ENCODE peak calls at places on chromosomes 16 and 17, in four cellular contexts. One of them, this sample, is unnamed.

GRCh38 chr17:2390199-2390880 is 10.5 kb downstream of the MNT start:
- DNase-seq in GM23248: peak
- DNase-seq in left ventricle myocardium inferior: no peak
- DNase-seq in nephron progenitor cell: no peak
- DNase-seq in this sample: no peak

GRCh38 chr17:17876959-17877547 is 40.3 kb upstream of the SREBF1 start:
- DNase-seq in nephron progenitor cell: no peak
- DNase-seq in left ventricle myocardium inferior: peak
- DNase-seq in GM23248: peak
- DNase-seq in this sample: no peak

GRCh38 chr17:77708049-77708448 is 250.5 kb upstream of the TNRC6C start:
- DNase-seq in nephron progenitor cell: no peak
- DNase-seq in left ventricle myocardium inferior: no peak
- DNase-seq in GM23248: no peak
- DNase-seq in this sample: no peak

GRCh38 chr16:89195521-89196171 is 4.7 kb downstream of the SLC22A31 start:
- DNase-seq in nephron progenitor cell: no peak
- DNase-seq in GM23248: no peak
- DNase-seq in left ventricle myocardium inferior: no peak
- DNase-seq in this sample: no peak

GRCh38 chr17:62680541-62681052 is 53.1 kb downstream of the MRC2 start:
- DNase-seq in nephron progenitor cell: no peak
- DNase-seq in GM23248: no peak
- DNase-seq in left ventricle myocardium inferior: no peak
- DNase-seq in this sample: no peak

GRCh38 chr16:30997887-30998711 is 12.3 kb downstream of the STX1B start:
- DNase-seq in left ventricle myocardium inferior: no peak
- DNase-seq in nephron progenitor cell: no peak
- DNase-seq in GM23248: peak
- DNase-seq in this sample: no peak

GRCh38 chr16:81445143-81445922 is 725 bp downstream of the CMIP start:
- DNase-seq in left ventricle myocardium inferior: no peak
- DNase-seq in GM23248: peak
- DNase-seq in nephron progenitor cell: peak
- DNase-seq in this sample: no peak

GRCh38 chr17:57257213-57257873 is 1.0 kb downstream of the MSI2 start:
- DNase-seq in nephron progenitor cell: no peak
- DNase-seq in left ventricle myocardium inferior: no peak
- DNase-seq in GM23248: peak
- DNase-seq in this sample: no peak

GRCh38 chr16:80347900-80348299 is 192.9 kb upstream of the DYNLRB2 start:
- DNase-seq in GM23248: no peak
- DNase-seq in left ventricle myocardium inferior: peak
- DNase-seq in nephron progenitor cell: no peak
- DNase-seq in this sample: peak

GRCh38 chr16:19882186-19882585 is 2.5 kb downstream of the GPRC5B start:
- DNase-seq in GM23248: no peak
- DNase-seq in nephron progenitor cell: no peak
- DNase-seq in left ventricle myocardium inferior: no peak
- DNase-seq in this sample: no peak

GRCh38 chr17:14107889-14108288 is 38.6 kb downstream of the COX10 start:
- DNase-seq in GM23248: peak
- DNase-seq in left ventricle myocardium inferior: no peak
- DNase-seq in nephron progenitor cell: no peak
- DNase-seq in this sample: no peak

GRCh38 chr16:78633551-78633950 is 534.1 kb downstream of the WWOX start:
- DNase-seq in left ventricle myocardium inferior: no peak
- DNase-seq in nephron progenitor cell: no peak
- DNase-seq in GM23248: no peak
- DNase-seq in this sample: no peak

GRCh38 chr16:64809876-64810629 is 311.8 kb downstream of the CDH11 start:
- DNase-seq in GM23248: no peak
- DNase-seq in left ventricle myocardium inferior: no peak
- DNase-seq in nephron progenitor cell: no peak
- DNase-seq in this sample: no peak

GRCh38 chr16:80931985-80932720 is 74.5 kb downstream of the CMC2 start:
- DNase-seq in GM23248: peak
- DNase-seq in nephron progenitor cell: peak
- DNase-seq in left ventricle myocardium inferior: peak
- DNase-seq in this sample: peak

GRCh38 chr16:52631711-52632110 is 84.8 kb upstream of the TOX3 start:
- DNase-seq in left ventricle myocardium inferior: no peak
- DNase-seq in GM23248: no peak
- DNase-seq in nephron progenitor cell: no peak
- DNase-seq in this sample: no peak

GRCh38 chr17:13544755-13545154 is 57.0 kb downstream of the HS3ST3A1 start:
- DNase-seq in GM23248: peak
- DNase-seq in left ventricle myocardium inferior: no peak
- DNase-seq in nephron progenitor cell: no peak
- DNase-seq in this sample: no peak

GRCh38 chr17:6539871-6540270 is 16.5 kb downstream of the PITPNM3 start:
- DNase-seq in GM23248: no peak
- DNase-seq in left ventricle myocardium inferior: no peak
- DNase-seq in nephron progenitor cell: no peak
- DNase-seq in this sample: no peak

GRCh38 chr16:2955779-2956565 is 8.1 kb upstream of the KREMEN2 start:
- DNase-seq in GM23248: no peak
- DNase-seq in left ventricle myocardium inferior: no peak
- DNase-seq in nephron progenitor cell: no peak
- DNase-seq in this sample: no peak

GRCh38 chr17:81549031-81549557 is 3.1 kb downstream of the FAAP100 start:
- DNase-seq in GM23248: no peak
- DNase-seq in left ventricle myocardium inferior: no peak
- DNase-seq in nephron progenitor cell: no peak
- DNase-seq in this sample: no peak

GRCh38 chr17:61474235-61474927 is 22.2 kb downstream of the TBX4 start:
- DNase-seq in GM23248: peak
- DNase-seq in nephron progenitor cell: no peak
- DNase-seq in left ventricle myocardium inferior: no peak
- DNase-seq in this sample: no peak

GRCh38 chr17:17001076-17001777 is 29.3 kb upstream of the TNFRSF13B start:
- DNase-seq in nephron progenitor cell: no peak
- DNase-seq in GM23248: no peak
- DNase-seq in left ventricle myocardium inferior: peak
- DNase-seq in this sample: no peak

GRCh38 chr17:4427505-4427904 is 6.2 kb upstream of the SPNS3 start:
- DNase-seq in GM23248: no peak
- DNase-seq in left ventricle myocardium inferior: no peak
- DNase-seq in nephron progenitor cell: no peak
- DNase-seq in this sample: no peak

This sample was measured in tibial nerve.